ENCODE peak calls at places on chromosomes 7 and 10, in five cellular contexts. M is neuronal stem cell, Y is IMR-90, J is mesenchymal stem cell, N is H9. I is an unnamed sample.

GRCh38 chr10:45532501-45532900 is 140.1 kb downstream of the ZFAND4 start:
- DNase-seq in N (no peak), M (no peak), Y (no peak), J (no peak), I (peak)

GRCh38 chr10:62732841-62733653 is 71.5 kb upstream of the ADO start:
- DNase-seq in N (no peak), J (peak), M (no peak), Y (peak), I (no peak)

GRCh38 chr10:31630866-31631567 is 297.6 kb downstream of the ARHGAP12 start:
- DNase-seq in N (no peak), J (peak), M (no peak), Y (no peak), I (no peak)

GRCh38 chr10:1933215-1933614 is 195.9 kb upstream of the ADARB2 start:
- DNase-seq in M (no peak), Y (no peak), N (no peak), J (no peak), I (no peak)

GRCh38 chr7:151060416-151061234 is 1.2 kb downstream of the SLC4A2 start:
- DNase-seq in Y (no peak), J (peak), M (peak), N (no peak), I (no peak)

GRCh38 chr10:772227-772637 is 82.8 kb upstream of the DIP2C start:
- DNase-seq in Y (no peak), N (peak), M (no peak), J (no peak), I (no peak)

GRCh38 chr7:146701166-146701565 is 584.6 kb downstream of the CNTNAP2 start:
- DNase-seq in M (no peak), N (no peak), J (no peak), Y (no peak), I (no peak)

GRCh38 chr7:64599341-64599740 is 36.5 kb upstream of the ZNF680 start:
- DNase-seq in Y (no peak), M (no peak), J (no peak), N (no peak), I (peak)

GRCh38 chr10:97765201-97765600 is 6.6 kb downstream of the SFRP5 start:
- DNase-seq in N (no peak), Y (no peak), M (no peak), J (no peak), I (no peak)

GRCh38 chr7:77349141-77349540 is 67.0 kb downstream of the GSAP start:
- DNase-seq in Y (peak), M (no peak), J (peak), N (no peak), I (peak)

GRCh38 chr10:103262229-103262628 is 14.7 kb upstream of the INA start:
- DNase-seq in J (no peak), N (no peak), M (no peak), Y (no peak), I (no peak)

GRCh38 chr10:84424731-84425165 is 96.4 kb downstream of the CCSER2 start:
- DNase-seq in J (peak), Y (peak), M (no peak), N (no peak), I (peak)

GRCh38 chr7:38839846-38840245 is 69.1 kb downstream of the VPS41 start:
- DNase-seq in N (no peak), Y (peak), J (no peak), M (no peak), I (no peak)

GRCh38 chr7:1632506-1632905 is 37.6 kb upstream of the ELFN1 start:
- DNase-seq in N (no peak), J (no peak), Y (no peak), M (no peak), I (no peak)

GRCh38 chr10:97852277-97852676 is 2.6 kb downstream of the GOLGA7B start:
- DNase-seq in M (no peak), J (no peak), N (no peak), Y (no peak), I (no peak)

GRCh38 chr10:104117839-104118323 is 4.1 kb upstream of the SFR1 start:
- DNase-seq in Y (peak), N (no peak), J (no peak), M (no peak), I (peak)

GRCh38 chr7:1225462-1226154 is 7.1 kb upstream of the UNCX start:
- DNase-seq in N (peak), Y (no peak), M (no peak), J (no peak), I (no peak)

GRCh38 chr7:823639-824038 is 8.6 kb upstream of the SUN1 start:
- DNase-seq in Y (no peak), J (no peak), M (no peak), N (no peak), I (no peak)

GRCh38 chr10:132257271-132257670 is 50.5 kb downstream of the STK32C start:
- DNase-seq in M (no peak), Y (peak), J (no peak), N (no peak), I (no peak)

GRCh38 chr10:129761166-129761565 is 202.9 kb downstream of the EBF3 start:
- DNase-seq in Y (no peak), J (no peak), M (no peak), N (peak), I (no peak)

GRCh38 chr10:43068781-43069515 is 7.9 kb upstream of the RET start:
- DNase-seq in J (no peak), M (no peak), Y (no peak), N (no peak), I (no peak)

GRCh38 chr7:33705333-33705833 is 200.0 kb upstream of the BMPER start:
- DNase-seq in N (peak), Y (no peak), J (no peak), M (no peak), I (no peak)

DNA sequence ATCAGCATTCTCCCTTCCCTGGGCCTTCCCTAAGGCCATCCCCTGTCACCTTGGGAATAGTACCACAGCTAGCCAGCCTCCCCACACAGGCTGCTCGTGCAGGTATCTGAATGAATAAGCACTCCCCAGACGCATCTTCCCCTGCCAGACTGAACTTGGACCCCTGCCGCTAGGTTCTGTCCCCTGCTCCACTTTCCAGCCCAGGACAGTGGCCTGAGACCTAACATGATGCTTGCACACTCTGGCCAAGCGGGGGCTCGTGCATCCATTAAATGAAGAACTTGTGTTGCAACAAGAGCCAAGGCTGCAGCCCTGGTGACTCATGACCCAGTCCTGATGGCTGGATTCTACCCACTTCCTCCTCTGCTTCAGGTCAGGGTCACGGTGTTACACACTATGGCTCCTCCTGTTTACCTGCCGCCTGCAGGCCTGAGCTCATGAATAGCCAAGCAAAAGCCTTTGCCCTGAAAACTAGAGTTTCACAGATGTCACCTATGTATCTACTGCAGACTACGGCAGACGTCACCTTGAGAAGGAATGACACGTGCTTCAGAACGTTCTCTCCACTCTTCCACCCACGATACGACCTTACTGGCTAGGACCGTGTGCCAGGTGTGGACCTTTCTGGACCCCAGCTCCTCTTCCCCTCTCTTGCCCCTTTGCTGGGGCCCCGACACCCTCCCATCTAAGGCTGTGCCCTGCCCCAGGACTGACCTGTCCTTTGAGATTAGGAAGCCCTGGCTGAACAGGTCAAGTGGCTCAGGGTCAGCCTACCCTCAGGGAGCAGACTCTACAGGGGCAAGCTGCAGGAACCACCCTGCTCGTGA is 6.5 kb downstream of the ASB13 start:
- DNase-seq in N (no peak), J (peak), M (no peak), Y (peak), I (peak)
- H2AK5ac ChIP-seq in N (no peak), J (no peak), M (peak), Y (peak), I (no peak)

GRCh38 chr7:159118220-159118595 is 26.5 kb downstream of the VIPR2 start:
- DNase-seq in M (no peak), Y (no peak), J (no peak), N (no peak), I (no peak)
- H2AK5ac ChIP-seq in M (no peak), Y (no peak), J (no peak), N (no peak), I (no peak)

GRCh38 chr7:157910446-157910845 is 573.6 kb downstream of the DNAJB6 start:
- DNase-seq in M (no peak), Y (no peak), N (no peak), J (no peak), I (no peak)
- H2AK5ac ChIP-seq in M (no peak), Y (no peak), N (no peak), J (no peak), I (no peak)

DNA sequence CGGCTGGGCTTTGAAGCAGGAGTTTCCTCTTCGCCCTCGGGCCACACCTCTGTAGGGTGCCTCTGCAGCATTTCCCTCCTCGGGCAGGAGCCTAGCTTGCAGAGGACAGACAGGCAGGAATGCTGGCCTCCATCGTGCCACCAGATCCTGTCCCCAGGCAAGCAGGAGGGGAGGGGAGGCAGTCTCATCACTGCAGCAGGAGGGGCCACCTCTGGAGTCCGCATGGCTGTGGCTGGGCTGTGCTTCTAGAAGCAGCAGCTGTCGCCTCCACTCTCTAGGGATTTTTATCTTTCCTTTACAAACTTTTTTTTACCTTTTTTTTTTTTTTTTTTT is 181.4 kb downstream of the CUX1 start:
- DNase-seq in Y (no peak), N (peak), M (no peak), J (no peak), I (peak)
- H2AK5ac ChIP-seq in Y (no peak), N (no peak), M (no peak), J (no peak), I (no peak)

GRCh38 chr10:110391541-110391940 is 86.8 kb upstream of the SMNDC1 start:
- DNase-seq in M (no peak), Y (no peak), N (no peak), J (no peak), I (no peak)

GRCh38 chr10:110392860-110393732 is 88.4 kb upstream of the SMNDC1 start:
- DNase-seq in M (no peak), J (peak), N (no peak), Y (peak), I (no peak)

GRCh38 chr10:110393866-110394265 is 89.1 kb upstream of the SMNDC1 start:
- DNase-seq in N (no peak), Y (no peak), M (no peak), J (no peak), I (no peak)

GRCh38 chr10:110394296-110394695 is 89.6 kb upstream of the SMNDC1 start:
- DNase-seq in J (no peak), N (no peak), M (no peak), Y (no peak), I (no peak)

GRCh38 chr10:110392121-110392859 is 87.6 kb upstream of the SMNDC1 start:
- DNase-seq in J (no peak), M (no peak), Y (no peak), N (no peak), I (no peak)
- H2AK5ac ChIP-seq in J (peak), M (peak), Y (peak), N (no peak), I (no peak)